ENCODE peak calls at places on chromosomes 7 and 10, in four cellular contexts. N is tibial artery, S is neural crest cell, V is BJ. Z is an unnamed sample.

GRCh38 chr10:94052901-94053638 is 59.3 kb downstream of the PLCE1 start:
- DNase-seq in N (no peak), S (no peak), V (peak), Z (no peak)

GRCh38 chr10:132554991-132555647 is 17.5 kb downstream of the INPP5A start:
- DNase-seq in N (no peak), S (no peak), V (no peak), Z (no peak)

GRCh38 chr10:34908472-34908871 is 93.4 kb upstream of the PARD3 start:
- DNase-seq in N (no peak), S (no peak), V (peak), Z (no peak)

GRCh38 chr7:152336754-152337368 is 98.9 kb downstream of the KMT2C start:
- DNase-seq in N (peak), S (peak), V (no peak), Z (peak)

GRCh38 chr7:155371884-155372781 is 74.5 kb downstream of the INSIG1 start:
- DNase-seq in N (no peak), S (no peak), V (no peak), Z (no peak)

GRCh38 chr7:121205777-121206176 is 123.0 kb upstream of the WNT16 start:
- DNase-seq in N (no peak), S (no peak), V (no peak), Z (no peak)

GRCh38 chr10:75639726-75640125 is 208.3 kb downstream of the LRMDA start:
- DNase-seq in N (no peak), S (no peak), V (no peak), Z (no peak)

GRCh38 chr10:98619446-98619845 is 172.7 kb upstream of the HPS1 start:
- DNase-seq in N (no peak), S (no peak), V (no peak), Z (no peak)

GRCh38 chr10:76939862-76940495 is 697.6 kb downstream of the KCNMA1 start:
- DNase-seq in N (no peak), S (no peak), V (no peak), Z (no peak)

GRCh38 chr10:118992496-118992895 is 37.0 kb upstream of the NANOS1 start:
- DNase-seq in N (no peak), S (no peak), V (no peak), Z (no peak)

GRCh38 chr7:51366930-51367613 is 50.5 kb upstream of the COBL start:
- DNase-seq in N (no peak), S (peak), V (no peak), Z (peak)

GRCh38 chr7:139767561-139767982 is 10.2 kb downstream of the HIPK2 start:
- DNase-seq in N (no peak), S (no peak), V (no peak), Z (no peak)

GRCh38 chr7:69633122-69633892 is 35.0 kb downstream of the AUTS2 start:
- DNase-seq in N (no peak), S (no peak), V (no peak), Z (no peak)

GRCh38 chr10:83562381-83562780 is 576.9 kb upstream of the GHITM start:
- DNase-seq in N (no peak), S (no peak), V (no peak), Z (no peak)
- TF ChIP-seq CTCF in N (no peak), S (no peak), V (no peak), Z (no peak)

GRCh38 chr10:70619271-70620019 is 16.9 kb upstream of the PRF1 start:
- DNase-seq in N (no peak), S (no peak), V (no peak), Z (no peak)
- TF ChIP-seq CTCF in N (no peak), S (peak), V (peak), Z (no peak)

GRCh38 chr10:13845897-13846296 is 259.1 kb downstream of the PRPF18 start:
- DNase-seq in N (no peak), S (no peak), V (no peak), Z (no peak)

GRCh38 chr10:13848530-13849425 is 262.0 kb downstream of the PRPF18 start:
- DNase-seq in N (no peak), S (no peak), V (no peak), Z (no peak)

GRCh38 chr10:13851906-13852305 is 265.1 kb downstream of the PRPF18 start:
- DNase-seq in N (no peak), S (no peak), V (no peak), Z (no peak)

GRCh38 chr10:13844651-13845050 is 257.9 kb downstream of the PRPF18 start:
- DNase-seq in N (no peak), S (no peak), V (no peak), Z (no peak)

GRCh38 chr10:13847201-13847631 is 260.5 kb downstream of the PRPF18 start:
- DNase-seq in N (no peak), S (no peak), V (no peak), Z (peak)
- TF ChIP-seq CTCF in N (no peak), S (peak), V (no peak), Z (no peak)

DNA sequence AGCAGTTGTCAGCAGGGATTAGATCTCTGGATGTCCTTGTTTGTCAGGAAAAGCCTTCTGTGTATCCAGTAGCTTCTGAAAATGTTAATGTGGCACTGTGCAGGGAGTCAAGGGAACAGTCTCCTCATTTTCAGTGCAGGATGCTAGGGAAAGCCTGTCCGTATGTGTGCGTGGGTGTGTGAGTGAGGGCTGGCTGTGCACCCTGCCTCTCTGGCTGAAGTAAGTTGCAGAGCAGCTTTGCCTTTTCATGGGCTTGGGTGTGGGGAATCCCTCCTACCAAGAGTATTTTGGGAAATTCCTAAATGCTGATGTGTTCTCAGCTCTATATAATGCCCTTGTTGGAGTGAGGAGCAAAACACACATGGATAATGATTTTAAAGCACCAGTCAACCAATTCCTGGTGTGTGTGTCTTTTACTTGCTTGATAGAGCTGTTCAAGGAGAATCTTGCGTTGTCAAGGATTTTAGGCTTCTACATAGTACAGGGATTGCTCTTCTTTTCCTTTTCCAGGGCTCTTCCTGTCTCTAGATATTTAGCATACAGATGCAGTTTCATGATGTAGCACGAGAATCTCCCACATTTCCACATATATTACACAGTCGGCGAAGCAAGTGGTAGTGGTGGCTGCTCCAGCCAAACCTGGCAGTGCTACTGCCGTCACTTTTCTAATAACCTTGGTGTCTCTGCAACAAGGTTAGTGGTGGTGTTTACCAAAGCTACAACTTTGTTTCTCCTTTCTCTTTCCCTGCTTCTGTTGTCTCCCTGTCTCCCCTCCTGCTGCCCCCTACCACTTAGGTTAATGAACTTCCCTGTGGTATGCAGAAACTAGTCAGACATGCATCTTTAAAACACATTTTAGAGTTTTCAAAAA is 92.8 kb downstream of the MCU start:
- DNase-seq in N (peak), S (peak), V (peak), Z (peak)
- TF ChIP-seq CTCF in N (no peak), S (no peak), V (no peak), Z (no peak)

DNA sequence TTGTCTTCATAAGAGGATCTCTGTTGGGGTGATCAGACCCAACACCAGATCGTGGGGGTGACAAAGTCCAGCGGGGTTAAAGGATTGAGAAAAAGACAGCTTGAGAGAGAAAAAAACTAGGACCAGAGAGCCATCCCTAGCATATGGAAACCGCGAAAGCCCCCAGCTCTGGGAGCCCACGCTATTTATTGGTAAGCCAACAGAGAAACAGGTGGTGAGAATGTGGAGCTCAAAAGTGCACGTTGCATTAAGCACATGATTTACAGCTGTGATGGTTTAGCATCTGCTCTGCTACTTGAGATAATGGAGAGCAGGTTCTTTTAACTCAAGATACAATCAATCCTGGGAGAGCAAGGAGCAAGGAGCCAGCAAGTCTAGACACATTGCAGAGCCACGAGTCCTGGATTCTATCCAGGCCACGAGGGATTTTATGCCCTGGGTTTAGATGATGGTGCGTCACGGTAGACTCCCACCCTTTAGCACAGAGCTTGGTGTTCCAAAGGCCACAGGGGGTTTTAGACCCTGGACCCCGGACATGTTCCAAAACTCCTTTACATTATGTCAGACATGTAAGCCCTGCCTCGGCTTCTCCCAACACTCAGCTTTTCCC is 755.2 kb upstream of the SORCS1 start:
- DNase-seq in N (no peak), S (no peak), V (no peak), Z (no peak)
- TF ChIP-seq CTCF in N (no peak), S (no peak), V (no peak), Z (no peak)

DNA sequence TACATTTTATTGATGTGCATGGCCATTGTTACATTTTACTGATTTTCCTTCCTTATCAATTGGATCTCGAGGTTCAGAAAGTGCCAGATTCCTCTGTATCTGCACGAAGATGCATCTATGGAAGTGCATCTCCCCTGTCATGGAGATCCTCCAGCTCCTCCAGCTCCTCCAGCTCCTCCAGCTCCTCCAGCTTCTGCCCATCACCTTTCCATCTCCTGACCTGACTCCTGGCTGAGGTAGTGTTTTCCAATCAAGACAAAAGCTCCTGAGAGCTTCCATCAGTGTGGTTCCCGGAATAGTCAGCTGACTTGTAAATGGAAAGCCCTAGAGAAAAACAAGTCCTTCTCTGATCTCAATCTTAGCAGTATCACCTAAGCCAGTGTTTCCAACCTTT is 90.8 kb upstream of the KLF6 start:
- DNase-seq in N (no peak), S (no peak), V (no peak), Z (no peak)
- TF ChIP-seq CTCF in N (no peak), S (no peak), V (no peak), Z (no peak)